ENCODE peak calls at places on chromosomes 3 and 15, in seven cellular contexts. One of them, this sample, is unnamed. For H3K9me3, the result is how much of the 10 kb centered on the place peaks cover.

GRCh38 chr15:82810061-82810862 is 834 bp downstream of the WHAMM start:
- DNase-seq in stomach: peak
- DNase-seq in H9: peak
- DNase-seq in lung: no peak
- DNase-seq in naive thymus-derived CD4-positive, alpha-beta T cell: peak
- DNase-seq in astrocyte: peak
- DNase-seq in OCI-LY7: peak
- DNase-seq in this sample: peak

GRCh38 chr3:196063049-196063448 is 18.8 kb downstream of the TFRC start:
- DNase-seq in stomach: no peak
- DNase-seq in H9: no peak
- DNase-seq in lung: no peak
- DNase-seq in naive thymus-derived CD4-positive, alpha-beta T cell: no peak
- DNase-seq in astrocyte: peak
- DNase-seq in OCI-LY7: no peak
- DNase-seq in this sample: no peak

GRCh38 chr15:29799859-29800258 is 22.4 kb downstream of the TJP1 start:
- DNase-seq in stomach: no peak
- DNase-seq in H9: no peak
- DNase-seq in lung: no peak
- DNase-seq in naive thymus-derived CD4-positive, alpha-beta T cell: no peak
- DNase-seq in astrocyte: no peak
- DNase-seq in OCI-LY7: peak
- DNase-seq in this sample: no peak

GRCh38 chr3:62214850-62215249 is 158.5 kb downstream of the FEZF2 start:
- DNase-seq in stomach: no peak
- DNase-seq in H9: peak
- DNase-seq in lung: no peak
- DNase-seq in naive thymus-derived CD4-positive, alpha-beta T cell: no peak
- DNase-seq in astrocyte: no peak
- DNase-seq in OCI-LY7: no peak
- DNase-seq in this sample: no peak

GRCh38 chr15:70347321-70347720 is 249.6 kb upstream of the TLE3 start:
- DNase-seq in stomach: no peak
- DNase-seq in H9: no peak
- DNase-seq in lung: no peak
- DNase-seq in naive thymus-derived CD4-positive, alpha-beta T cell: no peak
- DNase-seq in astrocyte: no peak
- DNase-seq in OCI-LY7: no peak
- DNase-seq in this sample: no peak

GRCh38 chr3:68996356-68996995 is 17.0 kb downstream of the EOGT start:
- DNase-seq in stomach: no peak
- DNase-seq in H9: no peak
- DNase-seq in lung: no peak
- DNase-seq in naive thymus-derived CD4-positive, alpha-beta T cell: no peak
- DNase-seq in astrocyte: peak
- DNase-seq in OCI-LY7: no peak
- DNase-seq in this sample: no peak

GRCh38 chr3:57221883-57222282 is 5.6 kb upstream of the APPL1 start:
- DNase-seq in stomach: no peak
- DNase-seq in H9: no peak
- DNase-seq in lung: no peak
- DNase-seq in naive thymus-derived CD4-positive, alpha-beta T cell: no peak
- DNase-seq in astrocyte: peak
- DNase-seq in OCI-LY7: no peak
- DNase-seq in this sample: no peak

GRCh38 chr3:15454965-15455364 is 27.6 kb downstream of the EAF1 start:
- DNase-seq in stomach: no peak
- DNase-seq in H9: no peak
- DNase-seq in lung: no peak
- DNase-seq in naive thymus-derived CD4-positive, alpha-beta T cell: no peak
- DNase-seq in astrocyte: no peak
- DNase-seq in OCI-LY7: no peak
- DNase-seq in this sample: no peak

GRCh38 chr15:63500265-63501250 is 3.8 kb upstream of the USP3 start:
- DNase-seq in stomach: peak
- DNase-seq in H9: no peak
- DNase-seq in lung: no peak
- DNase-seq in naive thymus-derived CD4-positive, alpha-beta T cell: no peak
- DNase-seq in astrocyte: no peak
- DNase-seq in OCI-LY7: peak
- DNase-seq in this sample: peak

GRCh38 chr3:8595252-8595934 is 49.2 kb downstream of the SSUH2 start:
- DNase-seq in stomach: no peak
- DNase-seq in H9: no peak
- DNase-seq in lung: no peak
- DNase-seq in naive thymus-derived CD4-positive, alpha-beta T cell: no peak
- DNase-seq in astrocyte: no peak
- DNase-seq in OCI-LY7: no peak
- DNase-seq in this sample: no peak

GRCh38 chr3:132563409-132564074 is 33.5 kb upstream of the ACKR4 start:
- DNase-seq in stomach: no peak
- DNase-seq in H9: no peak
- DNase-seq in lung: no peak
- DNase-seq in naive thymus-derived CD4-positive, alpha-beta T cell: no peak
- DNase-seq in astrocyte: no peak
- DNase-seq in OCI-LY7: peak
- DNase-seq in this sample: no peak

GRCh38 chr3:53796161-53796560 is 50.1 kb downstream of the CHDH start:
- DNase-seq in stomach: peak
- DNase-seq in H9: no peak
- DNase-seq in lung: no peak
- DNase-seq in naive thymus-derived CD4-positive, alpha-beta T cell: no peak
- DNase-seq in astrocyte: no peak
- DNase-seq in OCI-LY7: no peak
- DNase-seq in this sample: peak

GRCh38 chr3:186406669-186407635 is 44.9 kb upstream of the DGKG start:
- DNase-seq in stomach: no peak
- DNase-seq in H9: no peak
- DNase-seq in lung: no peak
- DNase-seq in naive thymus-derived CD4-positive, alpha-beta T cell: no peak
- DNase-seq in astrocyte: no peak
- DNase-seq in OCI-LY7: no peak
- DNase-seq in this sample: peak

GRCh38 chr3:45035441-45036301 is 9.6 kb downstream of the CLEC3B start:
- DNase-seq in stomach: no peak
- DNase-seq in H9: peak
- DNase-seq in lung: no peak
- DNase-seq in naive thymus-derived CD4-positive, alpha-beta T cell: no peak
- DNase-seq in astrocyte: no peak
- DNase-seq in OCI-LY7: no peak
- DNase-seq in this sample: no peak

GRCh38 chr3:194941956-194942483 is 256.3 kb downstream of the FAM43A start:
- DNase-seq in stomach: no peak
- DNase-seq in H9: no peak
- DNase-seq in lung: no peak
- DNase-seq in naive thymus-derived CD4-positive, alpha-beta T cell: no peak
- DNase-seq in astrocyte: no peak
- DNase-seq in OCI-LY7: no peak
- DNase-seq in this sample: no peak

GRCh38 chr15:98650871-98651481 is 2.6 kb downstream of the IGF1R start:
- DNase-seq in stomach: peak
- DNase-seq in H9: no peak
- DNase-seq in lung: peak
- DNase-seq in naive thymus-derived CD4-positive, alpha-beta T cell: peak
- DNase-seq in astrocyte: peak
- DNase-seq in OCI-LY7: no peak
- DNase-seq in this sample: peak

GRCh38 chr15:82298520-82298919 is 35.9 kb downstream of the SAXO2 start:
- DNase-seq in stomach: no peak
- DNase-seq in H9: no peak
- DNase-seq in lung: peak
- DNase-seq in naive thymus-derived CD4-positive, alpha-beta T cell: peak
- DNase-seq in astrocyte: peak
- DNase-seq in OCI-LY7: no peak
- DNase-seq in this sample: no peak

GRCh38 chr3:81218023-81218422 is 543.4 kb downstream of the GBE1 start:
- DNase-seq in stomach: no peak
- DNase-seq in H9: no peak
- DNase-seq in lung: no peak
- DNase-seq in naive thymus-derived CD4-positive, alpha-beta T cell: no peak
- DNase-seq in astrocyte: peak
- DNase-seq in OCI-LY7: no peak
- DNase-seq in this sample: no peak

GRCh38 chr3:56939759-56940323 is 120.6 kb upstream of the SPATA12 start:
- DNase-seq in stomach: no peak
- DNase-seq in H9: no peak
- DNase-seq in lung: no peak
- DNase-seq in naive thymus-derived CD4-positive, alpha-beta T cell: no peak
- DNase-seq in astrocyte: no peak
- DNase-seq in OCI-LY7: no peak
- DNase-seq in this sample: no peak

GRCh38 chr3:45552031-45552772 is 42.3 kb upstream of the LIMD1 start:
- DNase-seq in stomach: no peak
- DNase-seq in H9: no peak
- DNase-seq in lung: no peak
- DNase-seq in naive thymus-derived CD4-positive, alpha-beta T cell: no peak
- DNase-seq in astrocyte: no peak
- DNase-seq in OCI-LY7: no peak
- DNase-seq in this sample: no peak

GRCh38 chr3:75737831-75738493 is 47.4 kb downstream of the ZNF717 start:
- DNase-seq in stomach: no peak
- DNase-seq in H9: no peak
- DNase-seq in lung: no peak
- DNase-seq in naive thymus-derived CD4-positive, alpha-beta T cell: peak
- DNase-seq in astrocyte: peak
- DNase-seq in OCI-LY7: no peak
- DNase-seq in this sample: no peak
- H3K9me3 ChIP-seq in stomach: half or more
- H3K9me3 ChIP-seq in H9: half or more
- H3K9me3 ChIP-seq in lung: under half
- H3K9me3 ChIP-seq in naive thymus-derived CD4-positive, alpha-beta T cell: under half
- H3K9me3 ChIP-seq in astrocyte: half or more
- H3K9me3 ChIP-seq in OCI-LY7: under half
- H3K9me3 ChIP-seq in this sample: under half

GRCh38 chr3:75768303-75769017 is 16.9 kb downstream of the ZNF717 start:
- DNase-seq in stomach: no peak
- DNase-seq in H9: no peak
- DNase-seq in lung: no peak
- DNase-seq in naive thymus-derived CD4-positive, alpha-beta T cell: no peak
- DNase-seq in astrocyte: no peak
- DNase-seq in OCI-LY7: no peak
- DNase-seq in this sample: no peak
- H3K9me3 ChIP-seq in stomach: under half
- H3K9me3 ChIP-seq in H9: under half
- H3K9me3 ChIP-seq in lung: under half
- H3K9me3 ChIP-seq in naive thymus-derived CD4-positive, alpha-beta T cell: under half
- H3K9me3 ChIP-seq in astrocyte: under half
- H3K9me3 ChIP-seq in OCI-LY7: under half
- H3K9me3 ChIP-seq in this sample: under half

GRCh38 chr3:13902648-13903238 is 22.9 kb upstream of the WNT7A start:
- DNase-seq in stomach: no peak
- DNase-seq in H9: no peak
- DNase-seq in lung: no peak
- DNase-seq in naive thymus-derived CD4-positive, alpha-beta T cell: no peak
- DNase-seq in astrocyte: no peak
- DNase-seq in OCI-LY7: no peak
- DNase-seq in this sample: no peak
- H3K9me3 ChIP-seq in stomach: half or more
- H3K9me3 ChIP-seq in H9: under half
- H3K9me3 ChIP-seq in lung: under half
- H3K9me3 ChIP-seq in naive thymus-derived CD4-positive, alpha-beta T cell: under half
- H3K9me3 ChIP-seq in astrocyte: under half
- H3K9me3 ChIP-seq in OCI-LY7: under half
- H3K9me3 ChIP-seq in this sample: under half

GRCh38 chr3:6264906-6265305 is 596.0 kb upstream of the GRM7 start:
- DNase-seq in stomach: no peak
- DNase-seq in H9: no peak
- DNase-seq in lung: no peak
- DNase-seq in naive thymus-derived CD4-positive, alpha-beta T cell: no peak
- DNase-seq in astrocyte: no peak
- DNase-seq in OCI-LY7: no peak
- DNase-seq in this sample: no peak

GRCh38 chr3:6260551-6261191 is 600.2 kb upstream of the GRM7 start:
- DNase-seq in stomach: no peak
- DNase-seq in H9: no peak
- DNase-seq in lung: no peak
- DNase-seq in naive thymus-derived CD4-positive, alpha-beta T cell: no peak
- DNase-seq in astrocyte: no peak
- DNase-seq in OCI-LY7: no peak
- DNase-seq in this sample: no peak

GRCh38 chr3:6264036-6264435 is 596.9 kb upstream of the GRM7 start:
- DNase-seq in stomach: no peak
- DNase-seq in H9: no peak
- DNase-seq in lung: no peak
- DNase-seq in naive thymus-derived CD4-positive, alpha-beta T cell: no peak
- DNase-seq in astrocyte: no peak
- DNase-seq in OCI-LY7: no peak
- DNase-seq in this sample: no peak

GRCh38 chr3:6262035-6262434 is 598.9 kb upstream of the GRM7 start:
- DNase-seq in stomach: no peak
- DNase-seq in H9: no peak
- DNase-seq in lung: no peak
- DNase-seq in naive thymus-derived CD4-positive, alpha-beta T cell: no peak
- DNase-seq in astrocyte: no peak
- DNase-seq in OCI-LY7: no peak
- DNase-seq in this sample: peak

DNA sequence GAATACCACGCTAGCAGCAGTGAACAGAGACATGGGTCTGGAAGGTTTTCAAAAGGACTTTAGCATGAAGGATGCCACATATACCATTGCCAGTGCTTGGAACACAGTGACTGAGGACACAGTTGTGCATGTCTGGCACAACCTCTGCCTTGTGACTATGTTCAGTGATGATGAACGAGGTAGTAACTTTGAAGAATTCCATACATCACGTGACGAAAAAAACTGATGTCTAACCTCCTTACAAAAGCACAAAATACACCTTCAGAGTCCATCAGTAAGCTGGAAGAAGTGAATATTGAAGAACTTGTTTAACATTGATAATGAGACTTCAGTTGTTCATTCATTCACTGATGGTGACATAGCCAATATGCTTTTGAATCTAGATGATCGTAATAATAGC is 594.8 kb upstream of the GRM7 start:
- DNase-seq in stomach: no peak
- DNase-seq in H9: no peak
- DNase-seq in lung: no peak
- DNase-seq in naive thymus-derived CD4-positive, alpha-beta T cell: no peak
- DNase-seq in astrocyte: no peak
- DNase-seq in OCI-LY7: no peak
- DNase-seq in this sample: no peak
- H3K9me3 ChIP-seq in stomach: under half
- H3K9me3 ChIP-seq in H9: under half
- H3K9me3 ChIP-seq in lung: under half
- H3K9me3 ChIP-seq in naive thymus-derived CD4-positive, alpha-beta T cell: under half
- H3K9me3 ChIP-seq in astrocyte: under half
- H3K9me3 ChIP-seq in OCI-LY7: under half
- H3K9me3 ChIP-seq in this sample: under half

This sample was measured in body of pancreas.